ENCODE peak calls at places on chromosome 20, in eight cellular contexts. One of them, this sample, is unnamed.

GRCh38 chr20:51220293-51220706 is 197.4 kb upstream of the KCNG1 start:
- DNase-seq in stimulated activated CD4-positive, alpha-beta T cell treated with anti-CD3 and anti-CD28 coated beads, TNF-alpha, amount 100 ng/mL, for 4 hours: peak
- DNase-seq in activated T-helper 9 cell treated with anti-CD3 and anti-CD28 coated beads, Interleukin-2, amount 50 U/mL, for 16 hours: peak
- DNase-seq in endothelial cell: peak
- DNase-seq in NCI-H345: no peak
- DNase-seq in activated gamma-delta T cell treated with anti-CD3 and anti-CD28 coated beads, Interleukin-2, amount 50 U/mL, for 16 hours: peak
- DNase-seq in iPS-NIHi11: peak
- DNase-seq in astrocyte of the spinal cord: no peak
- DNase-seq in this sample: peak

GRCh38 chr20:48066256-48066655 is 281.0 kb upstream of the SULF2 start:
- DNase-seq in stimulated activated CD4-positive, alpha-beta T cell treated with anti-CD3 and anti-CD28 coated beads, TNF-alpha, amount 100 ng/mL, for 4 hours: no peak
- DNase-seq in activated T-helper 9 cell treated with anti-CD3 and anti-CD28 coated beads, Interleukin-2, amount 50 U/mL, for 16 hours: no peak
- DNase-seq in endothelial cell: no peak
- DNase-seq in NCI-H345: no peak
- DNase-seq in activated gamma-delta T cell treated with anti-CD3 and anti-CD28 coated beads, Interleukin-2, amount 50 U/mL, for 16 hours: no peak
- DNase-seq in iPS-NIHi11: no peak
- DNase-seq in astrocyte of the spinal cord: peak
- DNase-seq in this sample: no peak

GRCh38 chr20:61850457-61850856 is 215.2 kb downstream of the TAF4 start:
- DNase-seq in stimulated activated CD4-positive, alpha-beta T cell treated with anti-CD3 and anti-CD28 coated beads, TNF-alpha, amount 100 ng/mL, for 4 hours: no peak
- DNase-seq in activated T-helper 9 cell treated with anti-CD3 and anti-CD28 coated beads, Interleukin-2, amount 50 U/mL, for 16 hours: no peak
- DNase-seq in endothelial cell: no peak
- DNase-seq in NCI-H345: no peak
- DNase-seq in activated gamma-delta T cell treated with anti-CD3 and anti-CD28 coated beads, Interleukin-2, amount 50 U/mL, for 16 hours: no peak
- DNase-seq in iPS-NIHi11: no peak
- DNase-seq in astrocyte of the spinal cord: no peak
- DNase-seq in this sample: no peak

GRCh38 chr20:62969179-62969760 is 16.8 kb downstream of the SLC17A9 start:
- DNase-seq in stimulated activated CD4-positive, alpha-beta T cell treated with anti-CD3 and anti-CD28 coated beads, TNF-alpha, amount 100 ng/mL, for 4 hours: no peak
- DNase-seq in activated T-helper 9 cell treated with anti-CD3 and anti-CD28 coated beads, Interleukin-2, amount 50 U/mL, for 16 hours: no peak
- DNase-seq in endothelial cell: no peak
- DNase-seq in NCI-H345: no peak
- DNase-seq in activated gamma-delta T cell treated with anti-CD3 and anti-CD28 coated beads, Interleukin-2, amount 50 U/mL, for 16 hours: no peak
- DNase-seq in iPS-NIHi11: no peak
- DNase-seq in astrocyte of the spinal cord: no peak
- DNase-seq in this sample: no peak

GRCh38 chr20:45100563-45101245 is at the start of gene KCNS1:
- DNase-seq in stimulated activated CD4-positive, alpha-beta T cell treated with anti-CD3 and anti-CD28 coated beads, TNF-alpha, amount 100 ng/mL, for 4 hours: no peak
- DNase-seq in activated T-helper 9 cell treated with anti-CD3 and anti-CD28 coated beads, Interleukin-2, amount 50 U/mL, for 16 hours: no peak
- DNase-seq in endothelial cell: peak
- DNase-seq in NCI-H345: no peak
- DNase-seq in activated gamma-delta T cell treated with anti-CD3 and anti-CD28 coated beads, Interleukin-2, amount 50 U/mL, for 16 hours: no peak
- DNase-seq in iPS-NIHi11: peak
- DNase-seq in astrocyte of the spinal cord: peak
- DNase-seq in this sample: no peak

GRCh38 chr20:13322198-13322597 is 101.1 kb downstream of the ISM1 start:
- DNase-seq in stimulated activated CD4-positive, alpha-beta T cell treated with anti-CD3 and anti-CD28 coated beads, TNF-alpha, amount 100 ng/mL, for 4 hours: no peak
- DNase-seq in activated T-helper 9 cell treated with anti-CD3 and anti-CD28 coated beads, Interleukin-2, amount 50 U/mL, for 16 hours: no peak
- DNase-seq in endothelial cell: no peak
- DNase-seq in NCI-H345: no peak
- DNase-seq in activated gamma-delta T cell treated with anti-CD3 and anti-CD28 coated beads, Interleukin-2, amount 50 U/mL, for 16 hours: no peak
- DNase-seq in iPS-NIHi11: no peak
- DNase-seq in astrocyte of the spinal cord: no peak
- DNase-seq in this sample: no peak

GRCh38 chr20:44832724-44833123 is 22.4 kb upstream of the RIMS4 start:
- DNase-seq in stimulated activated CD4-positive, alpha-beta T cell treated with anti-CD3 and anti-CD28 coated beads, TNF-alpha, amount 100 ng/mL, for 4 hours: no peak
- DNase-seq in activated T-helper 9 cell treated with anti-CD3 and anti-CD28 coated beads, Interleukin-2, amount 50 U/mL, for 16 hours: no peak
- DNase-seq in endothelial cell: no peak
- DNase-seq in NCI-H345: peak
- DNase-seq in activated gamma-delta T cell treated with anti-CD3 and anti-CD28 coated beads, Interleukin-2, amount 50 U/mL, for 16 hours: no peak
- DNase-seq in iPS-NIHi11: peak
- DNase-seq in astrocyte of the spinal cord: no peak
- DNase-seq in this sample: no peak

GRCh38 chr20:23180451-23180921 is 94.4 kb upstream of the CD93 start:
- DNase-seq in stimulated activated CD4-positive, alpha-beta T cell treated with anti-CD3 and anti-CD28 coated beads, TNF-alpha, amount 100 ng/mL, for 4 hours: no peak
- DNase-seq in activated T-helper 9 cell treated with anti-CD3 and anti-CD28 coated beads, Interleukin-2, amount 50 U/mL, for 16 hours: no peak
- DNase-seq in endothelial cell: no peak
- DNase-seq in NCI-H345: no peak
- DNase-seq in activated gamma-delta T cell treated with anti-CD3 and anti-CD28 coated beads, Interleukin-2, amount 50 U/mL, for 16 hours: no peak
- DNase-seq in iPS-NIHi11: no peak
- DNase-seq in astrocyte of the spinal cord: no peak
- DNase-seq in this sample: no peak

GRCh38 chr20:8454137-8454712 is 322.2 kb downstream of the PLCB1 start:
- DNase-seq in stimulated activated CD4-positive, alpha-beta T cell treated with anti-CD3 and anti-CD28 coated beads, TNF-alpha, amount 100 ng/mL, for 4 hours: no peak
- DNase-seq in activated T-helper 9 cell treated with anti-CD3 and anti-CD28 coated beads, Interleukin-2, amount 50 U/mL, for 16 hours: no peak
- DNase-seq in endothelial cell: no peak
- DNase-seq in NCI-H345: peak
- DNase-seq in activated gamma-delta T cell treated with anti-CD3 and anti-CD28 coated beads, Interleukin-2, amount 50 U/mL, for 16 hours: peak
- DNase-seq in iPS-NIHi11: peak
- DNase-seq in astrocyte of the spinal cord: peak
- DNase-seq in this sample: peak

GRCh38 chr20:2709205-2709981 is 16.8 kb downstream of the EBF4 start:
- DNase-seq in stimulated activated CD4-positive, alpha-beta T cell treated with anti-CD3 and anti-CD28 coated beads, TNF-alpha, amount 100 ng/mL, for 4 hours: no peak
- DNase-seq in activated T-helper 9 cell treated with anti-CD3 and anti-CD28 coated beads, Interleukin-2, amount 50 U/mL, for 16 hours: no peak
- DNase-seq in endothelial cell: no peak
- DNase-seq in NCI-H345: no peak
- DNase-seq in activated gamma-delta T cell treated with anti-CD3 and anti-CD28 coated beads, Interleukin-2, amount 50 U/mL, for 16 hours: no peak
- DNase-seq in iPS-NIHi11: no peak
- DNase-seq in astrocyte of the spinal cord: no peak
- DNase-seq in this sample: no peak

GRCh38 chr20:44203161-44203560 is 7.4 kb downstream of the OSER1 start:
- DNase-seq in stimulated activated CD4-positive, alpha-beta T cell treated with anti-CD3 and anti-CD28 coated beads, TNF-alpha, amount 100 ng/mL, for 4 hours: no peak
- DNase-seq in activated T-helper 9 cell treated with anti-CD3 and anti-CD28 coated beads, Interleukin-2, amount 50 U/mL, for 16 hours: no peak
- DNase-seq in endothelial cell: no peak
- DNase-seq in NCI-H345: no peak
- DNase-seq in activated gamma-delta T cell treated with anti-CD3 and anti-CD28 coated beads, Interleukin-2, amount 50 U/mL, for 16 hours: no peak
- DNase-seq in iPS-NIHi11: no peak
- DNase-seq in astrocyte of the spinal cord: no peak
- DNase-seq in this sample: no peak

GRCh38 chr20:38231786-38232130 is 28.8 kb downstream of the KIAA1755 start:
- DNase-seq in stimulated activated CD4-positive, alpha-beta T cell treated with anti-CD3 and anti-CD28 coated beads, TNF-alpha, amount 100 ng/mL, for 4 hours: no peak
- DNase-seq in activated T-helper 9 cell treated with anti-CD3 and anti-CD28 coated beads, Interleukin-2, amount 50 U/mL, for 16 hours: no peak
- DNase-seq in endothelial cell: no peak
- DNase-seq in NCI-H345: no peak
- DNase-seq in activated gamma-delta T cell treated with anti-CD3 and anti-CD28 coated beads, Interleukin-2, amount 50 U/mL, for 16 hours: no peak
- DNase-seq in iPS-NIHi11: no peak
- DNase-seq in astrocyte of the spinal cord: peak
- DNase-seq in this sample: no peak

GRCh38 chr20:50635676-50636600 is 55.4 kb downstream of the RIPOR3 start:
- DNase-seq in stimulated activated CD4-positive, alpha-beta T cell treated with anti-CD3 and anti-CD28 coated beads, TNF-alpha, amount 100 ng/mL, for 4 hours: peak
- DNase-seq in activated T-helper 9 cell treated with anti-CD3 and anti-CD28 coated beads, Interleukin-2, amount 50 U/mL, for 16 hours: peak
- DNase-seq in endothelial cell: peak
- DNase-seq in NCI-H345: peak
- DNase-seq in activated gamma-delta T cell treated with anti-CD3 and anti-CD28 coated beads, Interleukin-2, amount 50 U/mL, for 16 hours: peak
- DNase-seq in iPS-NIHi11: peak
- DNase-seq in astrocyte of the spinal cord: peak
- DNase-seq in this sample: peak